ENCODE peak calls at places on chromosomes 5 and 9, in five cellular contexts. J, X, W, D and N are unnamed samples.

GRCh38 chr5:78627766-78628165 is 20.8 kb downstream of the LHFPL2 start:
- DNase-seq in J (no peak), X (peak; percentile 54), W (no peak), D (no peak), N (no peak)

GRCh38 chr9:121645003-121645402 is 6.4 kb upstream of the DAB2IP start:
- DNase-seq in J (no peak), X (no peak), W (no peak), D (no peak), N (no peak)

GRCh38 chr5:174920906-174921550 is 196.6 kb downstream of the MSX2 start:
- DNase-seq in J (no peak), X (no peak), W (no peak), D (no peak), N (no peak)

GRCh38 chr9:86321373-86321772 is 32.8 kb downstream of the TUT7 start:
- DNase-seq in J (peak; percentile 64), X (peak; percentile 84), W (no peak), D (no peak), N (no peak)

GRCh38 chr9:131657890-131658752 is 81.8 kb downstream of the RAPGEF1 start:
- DNase-seq in J (peak; percentile 67), X (peak; percentile 95), W (peak; percentile 43), D (no peak), N (no peak)

GRCh38 chr5:53027913-53028312 is 38.8 kb downstream of the ITGA2 start:
- DNase-seq in J (peak; percentile 39), X (peak; percentile 82), W (no peak), D (no peak), N (no peak)

GRCh38 chr5:178551059-178551458 is 39.1 kb downstream of the COL23A1 start:
- DNase-seq in J (peak; percentile 16), X (peak; percentile 36), W (peak; percentile 18), D (peak; percentile 27), N (no peak)

GRCh38 chr9:117334101-117334500 is 80.8 kb downstream of the ASTN2 start:
- DNase-seq in J (no peak), X (no peak), W (no peak), D (no peak), N (peak; percentile 5)

GRCh38 chr5:15835514-15835913 is 335.5 kb downstream of the FBXL7 start:
- DNase-seq in J (no peak), X (peak; percentile 38), W (no peak), D (no peak), N (no peak)

GRCh38 chr5:67182406-67182805 is 14.2 kb downstream of the CD180 start:
- DNase-seq in J (peak; percentile 12), X (peak; percentile 89), W (no peak), D (peak; percentile 19), N (peak; percentile 29)

GRCh38 chr5:11062379-11062778 is 301.3 kb upstream of the DAP start:
- DNase-seq in J (no peak), X (peak; percentile 2), W (no peak), D (no peak), N (no peak)

GRCh38 chr9:91948423-91949292 is 1.4 kb downstream of the ROR2 start:
- DNase-seq in J (peak; percentile 56), X (peak; percentile 57), W (no peak), D (peak; percentile 78), N (peak; percentile 72)
- TF ChIP-seq BHLHE40 in J (no peak), X (no peak), W (no peak), D (no peak), N (no peak)

DNA sequence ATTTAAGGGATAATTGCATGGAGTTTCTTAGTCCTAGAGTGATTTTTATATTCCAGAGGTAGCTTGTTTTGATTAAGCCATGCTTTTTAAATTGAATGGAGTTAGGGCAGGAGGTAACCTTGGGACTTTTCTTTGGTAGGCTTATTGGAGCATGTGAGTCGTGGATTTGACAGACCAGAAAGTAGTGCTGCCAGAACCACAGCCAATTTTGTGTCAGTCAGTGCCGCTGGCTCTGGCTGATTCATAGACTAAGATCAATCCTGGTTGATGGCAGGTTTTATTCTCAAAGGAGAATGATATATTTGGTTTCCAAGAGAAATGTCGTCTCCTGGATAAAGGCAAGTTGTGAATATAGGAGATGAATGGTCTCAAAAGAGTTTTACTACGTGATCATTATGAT is 20.3 kb downstream of the RAI14 start:
- DNase-seq in J (no peak), X (peak; percentile 50), W (no peak), D (no peak), N (no peak)
- TF ChIP-seq BHLHE40 in J (no peak), X (no peak), W (no peak), D (no peak), N (no peak)

DNA sequence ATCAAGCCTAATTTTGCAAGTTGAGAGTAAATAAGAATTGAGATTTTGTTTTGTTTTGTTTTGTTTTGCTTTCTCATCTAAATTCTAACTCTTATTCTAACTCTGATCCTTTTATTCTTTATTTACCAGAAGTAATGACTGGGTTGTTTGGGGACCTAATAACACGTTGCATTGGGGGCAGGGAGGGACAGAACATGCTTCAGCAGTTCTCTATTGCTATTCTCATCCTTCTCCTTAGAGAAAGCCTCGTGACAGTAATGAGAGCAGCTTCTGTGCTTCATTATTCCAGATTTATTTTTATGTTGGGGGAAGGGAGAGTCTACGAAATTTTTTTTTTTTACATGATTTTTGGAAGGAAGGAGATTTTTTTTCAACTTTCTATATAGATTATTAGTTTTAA is 21.1 kb downstream of the CPEB4 start:
- DNase-seq in J (no peak), X (no peak), W (no peak), D (no peak), N (no peak)
- TF ChIP-seq BHLHE40 in J (no peak), X (no peak), W (no peak), D (no peak), N (no peak)

GRCh38 chr9:120626512-120626911 is 46.5 kb upstream of the CDK5RAP2 start:
- DNase-seq in J (no peak), X (no peak), W (no peak), D (no peak), N (no peak)
- TF ChIP-seq BHLHE40 in J (no peak), X (no peak), W (no peak), D (no peak), N (no peak)

GRCh38 chr9:75197521-75197920 is 109.2 kb downstream of the OSTF1 start:
- DNase-seq in J (no peak), X (no peak), W (no peak), D (no peak), N (no peak)

GRCh38 chr9:75201480-75202209 is 113.3 kb downstream of the OSTF1 start:
- DNase-seq in J (no peak), X (no peak), W (no peak), D (no peak), N (no peak)

GRCh38 chr9:75200892-75201470 is 112.7 kb downstream of the OSTF1 start:
- DNase-seq in J (peak; percentile 61), X (peak; percentile 49), W (peak; percentile 47), D (peak; percentile 25), N (peak; percentile 21)

GRCh38 chr9:75198436-75198835 is 110.1 kb downstream of the OSTF1 start:
- DNase-seq in J (no peak), X (no peak), W (no peak), D (peak; percentile 13), N (no peak)
- TF ChIP-seq BHLHE40 in J (no peak), X (no peak), W (no peak), D (no peak), N (no peak)

DNA sequence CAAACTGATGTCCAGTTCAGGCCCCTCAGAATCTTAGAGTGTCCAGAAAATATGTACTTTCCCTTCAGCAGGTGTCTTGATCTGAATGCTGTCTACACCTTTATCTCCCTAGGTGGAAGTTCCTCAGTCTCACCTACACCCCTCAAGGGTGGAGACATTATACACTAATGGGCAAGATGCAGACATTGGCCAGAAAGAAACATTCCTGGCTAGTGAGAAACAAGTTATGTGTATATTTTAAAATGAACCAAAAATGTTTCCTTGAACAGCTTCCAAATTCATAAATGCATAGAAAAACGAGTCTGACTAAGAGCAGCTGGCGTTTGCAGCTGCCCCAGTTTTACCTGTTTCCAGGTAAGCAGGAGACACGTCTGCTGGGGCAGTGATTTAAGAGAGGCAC is 140.5 kb upstream of the IRX4 start:
- DNase-seq in J (no peak), X (no peak), W (no peak), D (no peak), N (no peak)
- TF ChIP-seq BHLHE40 in J (no peak), X (no peak), W (no peak), D (no peak), N (no peak)